ENCODE peak calls at places on chromosomes 5 and 9, in nine cellular contexts. One of them, this sample, is unnamed.

GRCh38 chr9:131618071-131618479 is 72.8 kb downstream of the PRRT1B start:
- DNase-seq in activated T-helper 1 cell treated with anti-CD3 and anti-CD28 coated beads, Interleukin-2, amount 50 U/mL, for 16 hours: no peak
- DNase-seq in MCF 10A: peak
- DNase-seq in LHCN-M2: peak
- DNase-seq in H7: no peak
- DNase-seq in stimulated activated CD8-positive, alpha-beta memory T cell treated with anti-CD3 and anti-CD28 coated beads, Interleukin-2, amount 100 ng/mL, for 1 hour: no peak
- DNase-seq in hippocampal formation: no peak
- DNase-seq in AG09319: no peak
- DNase-seq in stimulated activated CD4-positive, alpha-beta T cell treated with anti-CD3 and anti-CD28 coated beads, Interleukin-15, amount 100 ng/mL, for 1 hour: no peak
- DNase-seq in this sample: no peak

GRCh38 chr9:30103647-30104394 is 2280.6 kb upstream of the ACO1 start:
- DNase-seq in activated T-helper 1 cell treated with anti-CD3 and anti-CD28 coated beads, Interleukin-2, amount 50 U/mL, for 16 hours: no peak
- DNase-seq in MCF 10A: no peak
- DNase-seq in LHCN-M2: peak
- DNase-seq in H7: no peak
- DNase-seq in stimulated activated CD8-positive, alpha-beta memory T cell treated with anti-CD3 and anti-CD28 coated beads, Interleukin-2, amount 100 ng/mL, for 1 hour: no peak
- DNase-seq in hippocampal formation: no peak
- DNase-seq in AG09319: no peak
- DNase-seq in stimulated activated CD4-positive, alpha-beta T cell treated with anti-CD3 and anti-CD28 coated beads, Interleukin-15, amount 100 ng/mL, for 1 hour: no peak
- DNase-seq in this sample: no peak

GRCh38 chr9:112091805-112092204 is 83.3 kb downstream of the SUSD1 start:
- DNase-seq in activated T-helper 1 cell treated with anti-CD3 and anti-CD28 coated beads, Interleukin-2, amount 50 U/mL, for 16 hours: no peak
- DNase-seq in MCF 10A: no peak
- DNase-seq in LHCN-M2: peak
- DNase-seq in H7: peak
- DNase-seq in stimulated activated CD8-positive, alpha-beta memory T cell treated with anti-CD3 and anti-CD28 coated beads, Interleukin-2, amount 100 ng/mL, for 1 hour: no peak
- DNase-seq in hippocampal formation: peak
- DNase-seq in AG09319: no peak
- DNase-seq in stimulated activated CD4-positive, alpha-beta T cell treated with anti-CD3 and anti-CD28 coated beads, Interleukin-15, amount 100 ng/mL, for 1 hour: no peak
- DNase-seq in this sample: no peak

GRCh38 chr9:33263936-33264472 is 504 bp downstream of the BAG1 start:
- DNase-seq in activated T-helper 1 cell treated with anti-CD3 and anti-CD28 coated beads, Interleukin-2, amount 50 U/mL, for 16 hours: peak
- DNase-seq in MCF 10A: peak
- DNase-seq in LHCN-M2: peak
- DNase-seq in H7: no peak
- DNase-seq in stimulated activated CD8-positive, alpha-beta memory T cell treated with anti-CD3 and anti-CD28 coated beads, Interleukin-2, amount 100 ng/mL, for 1 hour: no peak
- DNase-seq in hippocampal formation: no peak
- DNase-seq in AG09319: no peak
- DNase-seq in stimulated activated CD4-positive, alpha-beta T cell treated with anti-CD3 and anti-CD28 coated beads, Interleukin-15, amount 100 ng/mL, for 1 hour: peak
- DNase-seq in this sample: peak

GRCh38 chr9:88947581-88948573 is 43.4 kb upstream of the S1PR3 start:
- DNase-seq in activated T-helper 1 cell treated with anti-CD3 and anti-CD28 coated beads, Interleukin-2, amount 50 U/mL, for 16 hours: no peak
- DNase-seq in MCF 10A: no peak
- DNase-seq in LHCN-M2: no peak
- DNase-seq in H7: no peak
- DNase-seq in stimulated activated CD8-positive, alpha-beta memory T cell treated with anti-CD3 and anti-CD28 coated beads, Interleukin-2, amount 100 ng/mL, for 1 hour: no peak
- DNase-seq in hippocampal formation: no peak
- DNase-seq in AG09319: no peak
- DNase-seq in stimulated activated CD4-positive, alpha-beta T cell treated with anti-CD3 and anti-CD28 coated beads, Interleukin-15, amount 100 ng/mL, for 1 hour: no peak
- DNase-seq in this sample: no peak

GRCh38 chr9:31535659-31536058 is 848.8 kb upstream of the ACO1 start:
- DNase-seq in activated T-helper 1 cell treated with anti-CD3 and anti-CD28 coated beads, Interleukin-2, amount 50 U/mL, for 16 hours: no peak
- DNase-seq in MCF 10A: no peak
- DNase-seq in LHCN-M2: no peak
- DNase-seq in H7: no peak
- DNase-seq in stimulated activated CD8-positive, alpha-beta memory T cell treated with anti-CD3 and anti-CD28 coated beads, Interleukin-2, amount 100 ng/mL, for 1 hour: no peak
- DNase-seq in hippocampal formation: peak
- DNase-seq in AG09319: no peak
- DNase-seq in stimulated activated CD4-positive, alpha-beta T cell treated with anti-CD3 and anti-CD28 coated beads, Interleukin-15, amount 100 ng/mL, for 1 hour: no peak
- DNase-seq in this sample: no peak

GRCh38 chr5:172623313-172623980 is 17.6 kb upstream of the NEURL1B start:
- DNase-seq in activated T-helper 1 cell treated with anti-CD3 and anti-CD28 coated beads, Interleukin-2, amount 50 U/mL, for 16 hours: no peak
- DNase-seq in MCF 10A: no peak
- DNase-seq in LHCN-M2: no peak
- DNase-seq in H7: no peak
- DNase-seq in stimulated activated CD8-positive, alpha-beta memory T cell treated with anti-CD3 and anti-CD28 coated beads, Interleukin-2, amount 100 ng/mL, for 1 hour: no peak
- DNase-seq in hippocampal formation: no peak
- DNase-seq in AG09319: no peak
- DNase-seq in stimulated activated CD4-positive, alpha-beta T cell treated with anti-CD3 and anti-CD28 coated beads, Interleukin-15, amount 100 ng/mL, for 1 hour: no peak
- DNase-seq in this sample: no peak

GRCh38 chr5:27472000-27472763 is 433.8 kb upstream of the CDH9 start:
- DNase-seq in activated T-helper 1 cell treated with anti-CD3 and anti-CD28 coated beads, Interleukin-2, amount 50 U/mL, for 16 hours: no peak
- DNase-seq in MCF 10A: peak
- DNase-seq in LHCN-M2: peak
- DNase-seq in H7: peak
- DNase-seq in stimulated activated CD8-positive, alpha-beta memory T cell treated with anti-CD3 and anti-CD28 coated beads, Interleukin-2, amount 100 ng/mL, for 1 hour: no peak
- DNase-seq in hippocampal formation: no peak
- DNase-seq in AG09319: no peak
- DNase-seq in stimulated activated CD4-positive, alpha-beta T cell treated with anti-CD3 and anti-CD28 coated beads, Interleukin-15, amount 100 ng/mL, for 1 hour: no peak
- DNase-seq in this sample: no peak

GRCh38 chr5:110329955-110330354 is 396.5 kb downstream of the TMEM232 start:
- DNase-seq in activated T-helper 1 cell treated with anti-CD3 and anti-CD28 coated beads, Interleukin-2, amount 50 U/mL, for 16 hours: no peak
- DNase-seq in MCF 10A: no peak
- DNase-seq in LHCN-M2: no peak
- DNase-seq in H7: no peak
- DNase-seq in stimulated activated CD8-positive, alpha-beta memory T cell treated with anti-CD3 and anti-CD28 coated beads, Interleukin-2, amount 100 ng/mL, for 1 hour: no peak
- DNase-seq in hippocampal formation: no peak
- DNase-seq in AG09319: no peak
- DNase-seq in stimulated activated CD4-positive, alpha-beta T cell treated with anti-CD3 and anti-CD28 coated beads, Interleukin-15, amount 100 ng/mL, for 1 hour: no peak
- DNase-seq in this sample: no peak

GRCh38 chr5:67537439-67538342 is 341.1 kb upstream of the CD180 start:
- DNase-seq in activated T-helper 1 cell treated with anti-CD3 and anti-CD28 coated beads, Interleukin-2, amount 50 U/mL, for 16 hours: no peak
- DNase-seq in MCF 10A: no peak
- DNase-seq in LHCN-M2: peak
- DNase-seq in H7: no peak
- DNase-seq in stimulated activated CD8-positive, alpha-beta memory T cell treated with anti-CD3 and anti-CD28 coated beads, Interleukin-2, amount 100 ng/mL, for 1 hour: no peak
- DNase-seq in hippocampal formation: no peak
- DNase-seq in AG09319: no peak
- DNase-seq in stimulated activated CD4-positive, alpha-beta T cell treated with anti-CD3 and anti-CD28 coated beads, Interleukin-15, amount 100 ng/mL, for 1 hour: no peak
- DNase-seq in this sample: no peak

GRCh38 chr5:12615141-12615820 is 711.0 kb upstream of the CTNND2 start:
- DNase-seq in activated T-helper 1 cell treated with anti-CD3 and anti-CD28 coated beads, Interleukin-2, amount 50 U/mL, for 16 hours: no peak
- DNase-seq in MCF 10A: no peak
- DNase-seq in LHCN-M2: no peak
- DNase-seq in H7: no peak
- DNase-seq in stimulated activated CD8-positive, alpha-beta memory T cell treated with anti-CD3 and anti-CD28 coated beads, Interleukin-2, amount 100 ng/mL, for 1 hour: no peak
- DNase-seq in hippocampal formation: no peak
- DNase-seq in AG09319: no peak
- DNase-seq in stimulated activated CD4-positive, alpha-beta T cell treated with anti-CD3 and anti-CD28 coated beads, Interleukin-15, amount 100 ng/mL, for 1 hour: no peak
- DNase-seq in this sample: no peak

GRCh38 chr9:27743490-27743889 is 170.2 kb upstream of the C9orf72 start:
- DNase-seq in activated T-helper 1 cell treated with anti-CD3 and anti-CD28 coated beads, Interleukin-2, amount 50 U/mL, for 16 hours: no peak
- DNase-seq in MCF 10A: no peak
- DNase-seq in LHCN-M2: no peak
- DNase-seq in H7: no peak
- DNase-seq in stimulated activated CD8-positive, alpha-beta memory T cell treated with anti-CD3 and anti-CD28 coated beads, Interleukin-2, amount 100 ng/mL, for 1 hour: no peak
- DNase-seq in hippocampal formation: no peak
- DNase-seq in AG09319: no peak
- DNase-seq in stimulated activated CD4-positive, alpha-beta T cell treated with anti-CD3 and anti-CD28 coated beads, Interleukin-15, amount 100 ng/mL, for 1 hour: no peak
- DNase-seq in this sample: no peak

GRCh38 chr9:38059233-38059936 is 9.6 kb downstream of the SHB start:
- DNase-seq in activated T-helper 1 cell treated with anti-CD3 and anti-CD28 coated beads, Interleukin-2, amount 50 U/mL, for 16 hours: no peak
- DNase-seq in MCF 10A: no peak
- DNase-seq in LHCN-M2: no peak
- DNase-seq in H7: no peak
- DNase-seq in stimulated activated CD8-positive, alpha-beta memory T cell treated with anti-CD3 and anti-CD28 coated beads, Interleukin-2, amount 100 ng/mL, for 1 hour: no peak
- DNase-seq in hippocampal formation: no peak
- DNase-seq in AG09319: no peak
- DNase-seq in stimulated activated CD4-positive, alpha-beta T cell treated with anti-CD3 and anti-CD28 coated beads, Interleukin-15, amount 100 ng/mL, for 1 hour: no peak
- DNase-seq in this sample: no peak

GRCh38 chr9:89591291-89592200 is 13.3 kb upstream of the GADD45G start:
- DNase-seq in activated T-helper 1 cell treated with anti-CD3 and anti-CD28 coated beads, Interleukin-2, amount 50 U/mL, for 16 hours: no peak
- DNase-seq in MCF 10A: no peak
- DNase-seq in LHCN-M2: no peak
- DNase-seq in H7: peak
- DNase-seq in stimulated activated CD8-positive, alpha-beta memory T cell treated with anti-CD3 and anti-CD28 coated beads, Interleukin-2, amount 100 ng/mL, for 1 hour: no peak
- DNase-seq in hippocampal formation: no peak
- DNase-seq in AG09319: no peak
- DNase-seq in stimulated activated CD4-positive, alpha-beta T cell treated with anti-CD3 and anti-CD28 coated beads, Interleukin-15, amount 100 ng/mL, for 1 hour: no peak
- DNase-seq in this sample: no peak

GRCh38 chr9:131554088-131554864 is 9.0 kb downstream of the PRRT1B start:
- DNase-seq in activated T-helper 1 cell treated with anti-CD3 and anti-CD28 coated beads, Interleukin-2, amount 50 U/mL, for 16 hours: no peak
- DNase-seq in MCF 10A: no peak
- DNase-seq in LHCN-M2: no peak
- DNase-seq in H7: peak
- DNase-seq in stimulated activated CD8-positive, alpha-beta memory T cell treated with anti-CD3 and anti-CD28 coated beads, Interleukin-2, amount 100 ng/mL, for 1 hour: no peak
- DNase-seq in hippocampal formation: no peak
- DNase-seq in AG09319: no peak
- DNase-seq in stimulated activated CD4-positive, alpha-beta T cell treated with anti-CD3 and anti-CD28 coated beads, Interleukin-15, amount 100 ng/mL, for 1 hour: no peak
- DNase-seq in this sample: no peak

GRCh38 chr9:31166516-31166915 is 1217.9 kb upstream of the ACO1 start:
- DNase-seq in activated T-helper 1 cell treated with anti-CD3 and anti-CD28 coated beads, Interleukin-2, amount 50 U/mL, for 16 hours: no peak
- DNase-seq in MCF 10A: no peak
- DNase-seq in LHCN-M2: no peak
- DNase-seq in H7: no peak
- DNase-seq in stimulated activated CD8-positive, alpha-beta memory T cell treated with anti-CD3 and anti-CD28 coated beads, Interleukin-2, amount 100 ng/mL, for 1 hour: no peak
- DNase-seq in hippocampal formation: no peak
- DNase-seq in AG09319: no peak
- DNase-seq in stimulated activated CD4-positive, alpha-beta T cell treated with anti-CD3 and anti-CD28 coated beads, Interleukin-15, amount 100 ng/mL, for 1 hour: no peak
- DNase-seq in this sample: no peak

GRCh38 chr5:174315871-174316270 is 270.4 kb downstream of the NSG2 start:
- DNase-seq in activated T-helper 1 cell treated with anti-CD3 and anti-CD28 coated beads, Interleukin-2, amount 50 U/mL, for 16 hours: no peak
- DNase-seq in MCF 10A: no peak
- DNase-seq in LHCN-M2: no peak
- DNase-seq in H7: no peak
- DNase-seq in stimulated activated CD8-positive, alpha-beta memory T cell treated with anti-CD3 and anti-CD28 coated beads, Interleukin-2, amount 100 ng/mL, for 1 hour: no peak
- DNase-seq in hippocampal formation: no peak
- DNase-seq in AG09319: no peak
- DNase-seq in stimulated activated CD4-positive, alpha-beta T cell treated with anti-CD3 and anti-CD28 coated beads, Interleukin-15, amount 100 ng/mL, for 1 hour: no peak
- DNase-seq in this sample: peak

GRCh38 chr5:58925627-58926545 is 343.0 kb downstream of the RAB3C start:
- DNase-seq in activated T-helper 1 cell treated with anti-CD3 and anti-CD28 coated beads, Interleukin-2, amount 50 U/mL, for 16 hours: no peak
- DNase-seq in MCF 10A: peak
- DNase-seq in LHCN-M2: no peak
- DNase-seq in H7: peak
- DNase-seq in stimulated activated CD8-positive, alpha-beta memory T cell treated with anti-CD3 and anti-CD28 coated beads, Interleukin-2, amount 100 ng/mL, for 1 hour: no peak
- DNase-seq in hippocampal formation: peak
- DNase-seq in AG09319: no peak
- DNase-seq in stimulated activated CD4-positive, alpha-beta T cell treated with anti-CD3 and anti-CD28 coated beads, Interleukin-15, amount 100 ng/mL, for 1 hour: no peak
- DNase-seq in this sample: no peak

GRCh38 chr5:37665272-37665671 is 174.6 kb downstream of the GDNF start:
- DNase-seq in activated T-helper 1 cell treated with anti-CD3 and anti-CD28 coated beads, Interleukin-2, amount 50 U/mL, for 16 hours: no peak
- DNase-seq in MCF 10A: no peak
- DNase-seq in LHCN-M2: peak
- DNase-seq in H7: no peak
- DNase-seq in stimulated activated CD8-positive, alpha-beta memory T cell treated with anti-CD3 and anti-CD28 coated beads, Interleukin-2, amount 100 ng/mL, for 1 hour: no peak
- DNase-seq in hippocampal formation: no peak
- DNase-seq in AG09319: no peak
- DNase-seq in stimulated activated CD4-positive, alpha-beta T cell treated with anti-CD3 and anti-CD28 coated beads, Interleukin-15, amount 100 ng/mL, for 1 hour: no peak
- DNase-seq in this sample: no peak

GRCh38 chr5:141929398-141930058 is 5.9 kb downstream of the DELE1 start:
- DNase-seq in activated T-helper 1 cell treated with anti-CD3 and anti-CD28 coated beads, Interleukin-2, amount 50 U/mL, for 16 hours: no peak
- DNase-seq in MCF 10A: no peak
- DNase-seq in LHCN-M2: no peak
- DNase-seq in H7: no peak
- DNase-seq in stimulated activated CD8-positive, alpha-beta memory T cell treated with anti-CD3 and anti-CD28 coated beads, Interleukin-2, amount 100 ng/mL, for 1 hour: no peak
- DNase-seq in hippocampal formation: no peak
- DNase-seq in AG09319: no peak
- DNase-seq in stimulated activated CD4-positive, alpha-beta T cell treated with anti-CD3 and anti-CD28 coated beads, Interleukin-15, amount 100 ng/mL, for 1 hour: no peak
- DNase-seq in this sample: no peak

GRCh38 chr5:67244345-67244793 is 47.8 kb upstream of the CD180 start:
- DNase-seq in activated T-helper 1 cell treated with anti-CD3 and anti-CD28 coated beads, Interleukin-2, amount 50 U/mL, for 16 hours: no peak
- DNase-seq in MCF 10A: peak
- DNase-seq in LHCN-M2: no peak
- DNase-seq in H7: no peak
- DNase-seq in stimulated activated CD8-positive, alpha-beta memory T cell treated with anti-CD3 and anti-CD28 coated beads, Interleukin-2, amount 100 ng/mL, for 1 hour: no peak
- DNase-seq in hippocampal formation: no peak
- DNase-seq in AG09319: no peak
- DNase-seq in stimulated activated CD4-positive, alpha-beta T cell treated with anti-CD3 and anti-CD28 coated beads, Interleukin-15, amount 100 ng/mL, for 1 hour: no peak
- DNase-seq in this sample: no peak

GRCh38 chr9:97781902-97782301 is 71.1 kb upstream of the FOXE1 start:
- DNase-seq in activated T-helper 1 cell treated with anti-CD3 and anti-CD28 coated beads, Interleukin-2, amount 50 U/mL, for 16 hours: no peak
- DNase-seq in MCF 10A: no peak
- DNase-seq in LHCN-M2: no peak
- DNase-seq in H7: no peak
- DNase-seq in stimulated activated CD8-positive, alpha-beta memory T cell treated with anti-CD3 and anti-CD28 coated beads, Interleukin-2, amount 100 ng/mL, for 1 hour: no peak
- DNase-seq in hippocampal formation: no peak
- DNase-seq in AG09319: no peak
- DNase-seq in stimulated activated CD4-positive, alpha-beta T cell treated with anti-CD3 and anti-CD28 coated beads, Interleukin-15, amount 100 ng/mL, for 1 hour: no peak
- DNase-seq in this sample: no peak